ENCODE peak calls at places on chromosomes 1 and 21, in nine cellular contexts. Y is keratinocyte; Z is NCI-H1105; L is nephron progenitor cell; G is nucleus accumbens; U is activated CD4-positive, alpha-beta T cell treated with anti-CD3 and anti-CD28 coated beads, Interleukin-2, amount 10 ng/mL, durations not matched to agents 7 days and 5 days; P is neural crest cell; E is ureter; F is A549. J is an unnamed sample.

GRCh38 chr21:45365608-45366241 is 39.2 kb upstream of the COL18A1 start:
- DNase-seq in Y (no peak), Z (no peak), L (no peak), G (no peak), U (no peak), P (no peak), E (no peak), F (peak; percentile 67), J (no peak)

GRCh38 chr1:110647254-110647891 is 27.4 kb downstream of the KCNA3 start:
- DNase-seq in Y (no peak), Z (no peak), L (no peak), G (no peak), U (no peak), P (no peak), E (no peak), F (no peak), J (no peak)

GRCh38 chr1:160553778-160554177 is 25.5 kb downstream of the CD84 start:
- DNase-seq in Y (no peak), Z (no peak), L (no peak), G (no peak), U (no peak), P (no peak), E (no peak), F (no peak), J (no peak)

GRCh38 chr1:150543500-150544143 is 5.6 kb upstream of the ADAMTSL4 start:
- DNase-seq in Y (no peak), Z (peak; percentile 71), L (no peak), G (no peak), U (no peak), P (no peak), E (no peak), F (no peak), J (peak; percentile 49)

GRCh38 chr1:240122639-240123604 is 31.2 kb downstream of the FMN2 start:
- DNase-seq in Y (no peak), Z (peak; percentile 61), L (peak; percentile 31), G (no peak), U (no peak), P (no peak), E (no peak), F (no peak), J (peak; percentile 78)

GRCh38 chr1:197782719-197783328 is 7.5 kb upstream of the DENND1B start:
- DNase-seq in Y (no peak), Z (no peak), L (no peak), G (no peak), U (no peak), P (no peak), E (no peak), F (no peak), J (no peak)

GRCh38 chr1:234863596-234863995 is 253.6 kb upstream of the IRF2BP2 start:
- DNase-seq in Y (peak; percentile 25), Z (no peak), L (no peak), G (no peak), U (no peak), P (no peak), E (no peak), F (no peak), J (no peak)

GRCh38 chr1:153485880-153486279 is 25.4 kb upstream of the S100A7 start:
- DNase-seq in Y (no peak), Z (peak; percentile 62), L (no peak), G (no peak), U (no peak), P (no peak), E (no peak), F (no peak), J (peak; percentile 71)

GRCh38 chr1:195335541-195335940 is 1272.7 kb downstream of the KCNT2 start:
- DNase-seq in Y (no peak), Z (no peak), L (no peak), G (no peak), U (no peak), P (no peak), E (no peak), F (no peak), J (no peak)

GRCh38 chr1:1122078-1122811 is 6.4 kb upstream of the C1orf159 start:
- DNase-seq in Y (no peak), Z (peak; percentile 70), L (peak; percentile 88), G (peak; percentile 55), U (peak; percentile 83), P (peak; percentile 83), E (peak; percentile 85), F (peak; percentile 76), J (no peak)

GRCh38 chr1:236058141-236058626 is 6.7 kb downstream of the NID1 start:
- DNase-seq in Y (no peak), Z (no peak), L (no peak), G (no peak), U (no peak), P (peak; percentile 29), E (no peak), F (no peak), J (no peak)

J was measured in NCI-H2107.